ENCODE peak calls at places on chromosomes 12 and 14, in four cellular contexts. C, L, H and S are unnamed samples.

GRCh38 chr12:9750276-9751203 is 10.2 kb downstream of the CD69 start:
- DNase-seq in C (peak), L (peak), H (no peak), S (peak)

GRCh38 chr12:47166365-47166764 is 86.6 kb upstream of the AMIGO2 start:
- DNase-seq in C (no peak), L (no peak), H (no peak), S (no peak)

GRCh38 chr12:78864483-78865296 is at the start of gene SYT1:
- DNase-seq in C (peak), L (peak), H (no peak), S (peak)

GRCh38 chr14:54343276-54344121 is 53.3 kb upstream of the CDKN3 start:
- DNase-seq in C (peak), L (peak), H (no peak), S (no peak)

GRCh38 chr12:19236656-19237055 is 107.1 kb downstream of the PLEKHA5 start:
- DNase-seq in C (no peak), L (no peak), H (no peak), S (no peak)

GRCh38 chr14:53879022-53879686 is 77.5 kb downstream of the BMP4 start:
- DNase-seq in C (no peak), L (no peak), H (no peak), S (no peak)

GRCh38 chr12:52742822-52743457 is 34.2 kb downstream of the KRT76 start:
- DNase-seq in C (no peak), L (no peak), H (no peak), S (no peak)

GRCh38 chr12:110932048-110932447 is 11.7 kb upstream of the MYL2 start:
- DNase-seq in C (no peak), L (no peak), H (no peak), S (no peak)

GRCh38 chr12:82781288-82782078 is 94.8 kb downstream of the TMTC2 start:
- DNase-seq in C (no peak), L (no peak), H (no peak), S (no peak)

GRCh38 chr14:69069020-69069421 is 83.9 kb downstream of the DCAF5 start:
- DNase-seq in C (no peak), L (no peak), H (no peak), S (peak)

GRCh38 chr14:39247256-39247655 is 13.5 kb downstream of the MIA2 start:
- DNase-seq in C (no peak), L (no peak), H (no peak), S (peak)

GRCh38 chr12:8742501-8742900 is 44.7 kb downstream of the RIMKLB start:
- DNase-seq in C (no peak), L (no peak), H (no peak), S (peak)

GRCh38 chr12:114316076-114316475 is 89.9 kb downstream of the TBX5 start:
- DNase-seq in C (no peak), L (no peak), H (no peak), S (peak)

GRCh38 chr14:102951799-102952198 is 29.3 kb downstream of the AMN start:
- DNase-seq in C (no peak), L (no peak), H (no peak), S (no peak)

GRCh38 chr14:89681086-89682018 is 264.3 kb upstream of the FOXN3 start:
- DNase-seq in C (no peak), L (no peak), H (no peak), S (no peak)

GRCh38 chr12:12965836-12966235 is 13.9 kb upstream of the GPRC5D start:
- DNase-seq in C (no peak), L (no peak), H (no peak), S (no peak)

GRCh38 chr12:46445551-46446235 is 73.1 kb upstream of the SLC38A2 start:
- DNase-seq in C (no peak), L (no peak), H (no peak), S (no peak)

GRCh38 chr14:42140831-42141279 is 534.2 kb downstream of the LRFN5 start:
- DNase-seq in C (no peak), L (no peak), H (no peak), S (peak)

GRCh38 chr14:64724578-64724930 is 20.3 kb downstream of the PLEKHG3 start:
- DNase-seq in C (no peak), L (no peak), H (no peak), S (no peak)

GRCh38 chr14:68547305-68548193 is 245.3 kb downstream of the ZFP36L1 start:
- DNase-seq in C (no peak), L (no peak), H (no peak), S (peak)

GRCh38 chr12:109752117-109753053 is 38.8 kb downstream of the FAM222A start:
- DNase-seq in C (no peak), L (no peak), H (no peak), S (no peak)

GRCh38 chr12:122528992-122529391 is 1.9 kb downstream of the KNTC1 start:
- DNase-seq in C (no peak), L (no peak), H (no peak), S (no peak)

GRCh38 chr12:129704232-129704830 is 199.5 kb downstream of the TMEM132D start:
- DNase-seq in C (no peak), L (no peak), H (no peak), S (no peak)

GRCh38 chr12:81992461-81992860 is 233.3 kb upstream of the PPFIA2 start:
- DNase-seq in C (no peak), L (no peak), H (no peak), S (no peak)

GRCh38 chr14:61110683-61111082 is 129.6 kb downstream of the SLC38A6 start:
- DNase-seq in C (no peak), L (no peak), H (no peak), S (no peak)

GRCh38 chr12:50828121-50828520 is 14.6 kb upstream of the TMPRSS12 start:
- DNase-seq in C (no peak), L (no peak), H (no peak), S (no peak)

GRCh38 chr12:116631619-116632018 is 72.4 kb downstream of the MAP1LC3B2 start:
- DNase-seq in C (no peak), L (no peak), H (no peak), S (no peak)

GRCh38 chr12:120276734-120277133 is 11.2 kb upstream of the PXN start:
- DNase-seq in C (no peak), L (no peak), H (no peak), S (peak)

GRCh38 chr12:124125472-124125871 is 152.5 kb downstream of the ZNF664 start:
- DNase-seq in C (peak), L (peak), H (no peak), S (no peak)

GRCh38 chr14:26765768-26766550 is 168.1 kb upstream of the NOVA1 start:
- DNase-seq in C (no peak), L (no peak), H (no peak), S (no peak)

GRCh38 chr12:32718926-32719325 is 36.8 kb downstream of the YARS2 start:
- DNase-seq in C (no peak), L (no peak), H (no peak), S (no peak)

GRCh38 chr12:102374190-102374589 is 106.2 kb downstream of the IGF1 start:
- DNase-seq in C (no peak), L (no peak), H (no peak), S (no peak)

GRCh38 chr14:100134591-100134990 is 24.9 kb downstream of the DEGS2 start:
- DNase-seq in C (no peak), L (no peak), H (no peak), S (no peak)

GRCh38 chr12:81086342-81086741 is 8.5 kb downstream of the ACSS3 start:
- DNase-seq in C (no peak), L (no peak), H (no peak), S (no peak)

GRCh38 chr12:105317453-105317852 is 13.0 kb upstream of the C12orf75 start:
- DNase-seq in C (no peak), L (no peak), H (no peak), S (peak)